ENCODE peak calls at places on chromosomes 3 and 15, in four cellular contexts. U, Z, W and J are unnamed samples.
A peak's percentile ranks its signal among the peaks of the same experiment; 100 is the strongest.

GRCh38 chr3:73294532-73294931 is 233.1 kb downstream of the EBLN2 start:
- DNase-seq in W (no peak), U (no peak), Z (no peak), J (no peak)

GRCh38 chr3:38623539-38623938 is 25.9 kb downstream of the SCN5A start:
- DNase-seq in Z (no peak), U (no peak), W (no peak), J (no peak)

GRCh38 chr3:195446359-195446758 is 3.5 kb upstream of the ACAP2 start:
- DNase-seq in U (no peak), Z (no peak), W (no peak), J (no peak)

GRCh38 chr3:139353920-139354556 is 10.2 kb downstream of the MRPS22 start:
- DNase-seq in Z (peak; percentile 44), U (no peak), W (no peak), J (no peak)

GRCh38 chr3:25594007-25594502 is 70.7 kb downstream of the TOP2B start:
- DNase-seq in W (no peak), Z (peak; percentile 61), U (no peak), J (no peak)

GRCh38 chr3:134212898-134213665 is 37.6 kb downstream of the RYK start:
- DNase-seq in Z (peak; percentile 66), U (peak; percentile 87), W (peak; percentile 80), J (peak; percentile 76)

GRCh38 chr3:53068176-53068575 is 22.3 kb upstream of the SFMBT1 start:
- DNase-seq in Z (no peak), W (no peak), U (no peak), J (no peak)

GRCh38 chr15:63332367-63333078 is 49.1 kb downstream of the CA12 start:
- DNase-seq in W (peak; percentile 44), Z (no peak), U (no peak), J (no peak)

GRCh38 chr3:121989943-121990342 is 32.1 kb downstream of the ILDR1 start:
- DNase-seq in W (peak; percentile 15), Z (peak; percentile 16), U (no peak), J (no peak)

GRCh38 chr3:45198264-45199260 is 27.5 kb downstream of the TMEM158 start:
- DNase-seq in Z (no peak), U (no peak), W (no peak), J (no peak)

GRCh38 chr15:91456251-91456718 is 356.2 kb downstream of the SV2B start:
- DNase-seq in Z (no peak), U (no peak), W (no peak), J (no peak)

GRCh38 chr15:71092056-71092600 is 23.1 kb upstream of the THSD4 start:
- DNase-seq in W (no peak), U (no peak), Z (no peak), J (no peak)

GRCh38 chr15:28888900-28889299 is 3.1 kb downstream of the APBA2 start:
- DNase-seq in Z (no peak), U (no peak), W (no peak), J (no peak)

GRCh38 chr3:124266517-124266916 is 274.6 kb upstream of the ROPN1 start:
- DNase-seq in W (peak; percentile 44), U (no peak), Z (no peak), J (no peak)

GRCh38 chr15:43505723-43506122 is 11.7 kb upstream of the MAP1A start:
- DNase-seq in Z (no peak), W (no peak), U (no peak), J (no peak)

GRCh38 chr15:77421370-77421700 is 647 bp downstream of the HMG20A start:
- DNase-seq in W (no peak), Z (no peak), U (no peak), J (no peak)

GRCh38 chr15:74221399-74222230 is 14.5 kb upstream of the CCDC33 start:
- DNase-seq in Z (no peak), W (no peak), U (no peak), J (no peak)

GRCh38 chr3:111484666-111485065 is 57.3 kb upstream of the CD96 start:
- DNase-seq in W (no peak), U (no peak), Z (no peak), J (no peak)

GRCh38 chr3:184015381-184016019 is 2.2 kb downstream of the ABCC5 start:
- DNase-seq in Z (no peak), W (no peak), U (no peak), J (peak; percentile 62)

GRCh38 chr3:100449214-100449613 is 43.2 kb upstream of the TMEM45A start:
- DNase-seq in W (no peak), Z (no peak), U (no peak), J (no peak)

GRCh38 chr3:131526801-131527347 is 24.1 kb upstream of the MRPL3 start:
- DNase-seq in W (peak; percentile 70), Z (no peak), U (no peak), J (peak; percentile 43)

GRCh38 chr3:189513281-189514151 is 117.7 kb upstream of the TP63 start:
- DNase-seq in Z (no peak), W (no peak), U (no peak), J (no peak)

GRCh38 chr3:179321585-179322322 is 1.1 kb upstream of the ZNF639 start:
- DNase-seq in W (peak; percentile 41), Z (peak; percentile 35), U (no peak), J (no peak)

GRCh38 chr15:30953731-30954378 is 37.6 kb downstream of the MTMR10 start:
- DNase-seq in U (no peak), W (no peak), Z (no peak), J (peak; percentile 65)

GRCh38 chr3:189567322-189567721 is 63.9 kb upstream of the TP63 start:
- DNase-seq in Z (no peak), U (no peak), W (no peak), J (no peak)

GRCh38 chr15:73771380-73772095 is 18.4 kb upstream of the INSYN1 start:
- DNase-seq in Z (no peak), W (no peak), U (no peak), J (no peak)

GRCh38 chr15:27057904-27058645 is 87.1 kb downstream of the GABRG3 start:
- DNase-seq in U (no peak), Z (no peak), W (no peak), J (no peak)

GRCh38 chr15:66594344-66594743 is 28.5 kb upstream of the LCTL start:
- DNase-seq in Z (no peak), W (no peak), U (no peak), J (no peak)

GRCh38 chr15:70902105-70902504 is 9.5 kb downstream of the LRRC49 start:
- DNase-seq in W (no peak), Z (no peak), U (no peak), J (no peak)

GRCh38 chr3:1294566-1294965 is 201.7 kb downstream of the CNTN6 start:
- DNase-seq in Z (no peak), W (no peak), U (no peak), J (no peak)

GRCh38 chr15:93451265-93451664 is 362.3 kb upstream of the RGMA start:
- DNase-seq in Z (no peak), U (no peak), W (no peak), J (no peak)

GRCh38 chr3:9721015-9721697 is 10.4 kb upstream of the BRPF1 start:
- DNase-seq in Z (no peak), U (no peak), W (no peak), J (no peak)

GRCh38 chr3:105752791-105753415 is 115.9 kb downstream of the CBLB start:
- DNase-seq in U (no peak), Z (peak; percentile 12), W (no peak), J (no peak)

GRCh38 chr3:71026634-71027578 is 556.6 kb downstream of the FOXP1 start:
- DNase-seq in Z (no peak), W (no peak), U (no peak), J (no peak)

GRCh38 chr3:132787616-132788015 is 65.4 kb upstream of the NPHP3 start:
- DNase-seq in Z (no peak), U (no peak), W (no peak), J (no peak)

GRCh38 chr3:161273589-161274218 is 52.6 kb downstream of the NMD3 start:
- DNase-seq in U (no peak), W (no peak), Z (peak; percentile 47), J (no peak)

GRCh38 chr3:178405456-178405970 is 130.7 kb upstream of the KCNMB2 start:
- DNase-seq in Z (no peak), W (no peak), U (no peak), J (no peak)

GRCh38 chr3:113428581-113428980 is 12.7 kb downstream of the CFAP44 start:
- DNase-seq in Z (no peak), W (no peak), U (no peak), J (no peak)